ENCODE peak calls at places on chromosomes 7 and 10, in six cellular contexts. Q, N, H, I, J and X are unnamed samples.
A peak's percentile ranks its signal among the peaks of the same experiment; 100 is the strongest.

GRCh38 chr7:87152897-87153641 is 816 bp downstream of the DMTF1 start:
- DNase-seq in Q (peak; percentile 12), I (no peak), H (peak; percentile 66), N (peak; percentile 23), J (peak; percentile 53), X (peak; percentile 63)

GRCh38 chr10:116715839-116716377 is 26.5 kb downstream of the HSPA12A start:
- DNase-seq in J (no peak), N (no peak), I (no peak), Q (no peak), H (no peak), X (no peak)

GRCh38 chr10:48632166-48632565 is 27.3 kb upstream of the ARHGAP22 start:
- DNase-seq in H (no peak), J (no peak), I (no peak), N (no peak), Q (no peak), X (no peak)

GRCh38 chr10:58028597-58029366 is 238.9 kb downstream of the IPMK start:
- DNase-seq in I (no peak), H (no peak), Q (no peak), N (no peak), J (no peak), X (no peak)

GRCh38 chr7:30970594-30971094 is 6.9 kb downstream of the GHRHR start:
- DNase-seq in Q (no peak), H (no peak), I (no peak), J (no peak), N (no peak), X (peak; percentile 7)

GRCh38 chr10:68550747-68551411 is 9.3 kb upstream of the TET1 start:
- DNase-seq in Q (peak; percentile 5), H (peak; percentile 72), I (no peak), N (no peak), J (peak; percentile 26), X (no peak)

GRCh38 chr10:76303682-76304316 is 872.4 kb downstream of the LRMDA start:
- DNase-seq in J (peak; percentile 20), Q (no peak), I (no peak), H (peak; percentile 79), N (peak; percentile 72), X (peak; percentile 75)

GRCh38 chr7:28106316-28106957 is 74.2 kb downstream of the JAZF1 start:
- DNase-seq in Q (no peak), I (no peak), J (no peak), H (no peak), N (peak; percentile 26), X (no peak)

GRCh38 chr7:142535123-142535779 is 214.0 kb upstream of the PRSS1 start:
- DNase-seq in N (peak; percentile 19), Q (peak; percentile 28), I (no peak), H (peak; percentile 77), J (peak; percentile 38), X (no peak)

GRCh38 chr7:131400833-131401593 is 73.3 kb downstream of the MKLN1 start:
- DNase-seq in J (no peak), I (no peak), Q (no peak), H (no peak), N (no peak), X (no peak)

GRCh38 chr10:21517134-21517982 is 8.1 kb downstream of the SKIDA1 start:
- DNase-seq in Q (no peak), I (no peak), J (peak; percentile 55), N (peak; percentile 68), H (peak; percentile 61), X (peak; percentile 80)

GRCh38 chr7:1160665-1161010 is 642 bp upstream of the ZFAND2A start:
- DNase-seq in H (no peak), J (no peak), N (no peak), Q (no peak), I (no peak), X (no peak)

GRCh38 chr10:15419279-15419874 is 48.3 kb upstream of the FAM171A1 start:
- DNase-seq in N (no peak), Q (no peak), J (peak; percentile 6), I (no peak), H (peak; percentile 69), X (peak; percentile 51)

GRCh38 chr7:129664029-129665012 is 52.8 kb downstream of the NRF1 start:
- DNase-seq in Q (no peak), I (no peak), H (no peak), J (no peak), N (no peak), X (no peak)

GRCh38 chr7:35241431-35241830 is 12.5 kb downstream of the TBX20 start:
- DNase-seq in Q (no peak), I (no peak), H (no peak), J (no peak), N (no peak), X (no peak)

GRCh38 chr7:48389977-48390376 is 218.7 kb downstream of the ABCA13 start:
- DNase-seq in I (no peak), N (no peak), Q (no peak), H (no peak), J (no peak), X (no peak)

GRCh38 chr7:117152213-117153007 is 170.4 kb downstream of the WNT2 start:
- DNase-seq in N (no peak), J (no peak), Q (no peak), H (no peak), I (no peak), X (no peak)

GRCh38 chr7:151306374-151306773 is 35.2 kb upstream of the NUB1 start:
- DNase-seq in N (no peak), J (no peak), I (no peak), H (no peak), Q (no peak), X (no peak)

DNA sequence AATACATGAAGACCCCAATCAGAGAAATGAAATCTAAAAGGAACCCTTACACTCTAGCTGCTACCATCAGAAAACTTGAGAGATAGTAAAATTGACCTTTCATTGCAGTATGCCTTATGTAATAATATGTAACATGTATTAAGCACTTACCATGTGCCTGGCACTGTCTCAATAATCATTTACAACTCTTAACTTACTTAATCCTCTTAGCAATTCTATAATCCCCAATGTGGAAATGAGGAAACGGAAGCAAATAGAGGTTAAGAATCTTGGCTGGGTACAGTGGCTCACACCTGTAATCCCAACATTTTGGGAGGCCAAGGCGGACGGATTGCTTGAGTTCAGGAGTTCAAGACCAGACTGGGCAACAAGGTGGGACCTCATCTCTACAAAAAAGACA is 29.8 kb upstream of the FHIP2A start:
- DNase-seq in J (no peak), Q (no peak), N (no peak), H (no peak), I (no peak), X (no peak)
- H3K27ac ChIP-seq in J (no peak overlapping the region), Q (no peak overlapping the region), N (no peak overlapping the region), H (no peak overlapping the region), I (no peak overlapping the region), X (no peak overlapping the region)

GRCh38 chr10:132811891-132812481 is 26.0 kb upstream of the NKX6-2 start:
- DNase-seq in Q (no peak), N (peak; percentile 7), H (no peak), J (no peak), I (no peak), X (peak; percentile 64)
- H3K27ac ChIP-seq in Q (no peak overlapping the region), N (no peak overlapping the region), H (no peak overlapping the region), J (no peak overlapping the region), I (no peak overlapping the region), X (no peak overlapping the region)

GRCh38 chr7:139246494-139246893 is 15.5 kb downstream of the UBN2 start:
- DNase-seq in J (no peak), Q (no peak), H (no peak), I (no peak), N (no peak), X (no peak)

GRCh38 chr7:139246905-139247304 is 15.9 kb downstream of the UBN2 start:
- DNase-seq in H (no peak), Q (no peak), I (no peak), N (no peak), J (no peak), X (no peak)

GRCh38 chr7:139245401-139245800 is 14.4 kb downstream of the UBN2 start:
- DNase-seq in H (no peak), N (no peak), J (no peak), I (no peak), Q (no peak), X (no peak)

GRCh38 chr7:139241258-139241657 is 10.2 kb downstream of the UBN2 start:
- DNase-seq in Q (no peak), J (no peak), H (no peak), I (no peak), N (no peak), X (no peak)

GRCh38 chr7:139242741-139243281 is 11.8 kb downstream of the UBN2 start:
- DNase-seq in J (no peak), Q (no peak), N (no peak), I (no peak), H (no peak), X (no peak)
- H3K27ac ChIP-seq in J (no peak overlapping the region), Q (no peak overlapping the region), N (no peak overlapping the region), I (no peak overlapping the region), H (no peak overlapping the region), X (no peak overlapping the region)

GRCh38 chr7:44286618-44287487 is 38.5 kb downstream of the CAMK2B start:
- DNase-seq in Q (no peak), J (no peak), I (peak; percentile 18), H (peak; percentile 32), N (peak; percentile 13), X (no peak)
- H3K27ac ChIP-seq in Q (no peak overlapping the region), J (peak overlapping the region; percentile 62), I (no peak overlapping the region), H (no peak overlapping the region), N (peak overlapping the region; percentile 54), X (no peak overlapping the region)

DNA sequence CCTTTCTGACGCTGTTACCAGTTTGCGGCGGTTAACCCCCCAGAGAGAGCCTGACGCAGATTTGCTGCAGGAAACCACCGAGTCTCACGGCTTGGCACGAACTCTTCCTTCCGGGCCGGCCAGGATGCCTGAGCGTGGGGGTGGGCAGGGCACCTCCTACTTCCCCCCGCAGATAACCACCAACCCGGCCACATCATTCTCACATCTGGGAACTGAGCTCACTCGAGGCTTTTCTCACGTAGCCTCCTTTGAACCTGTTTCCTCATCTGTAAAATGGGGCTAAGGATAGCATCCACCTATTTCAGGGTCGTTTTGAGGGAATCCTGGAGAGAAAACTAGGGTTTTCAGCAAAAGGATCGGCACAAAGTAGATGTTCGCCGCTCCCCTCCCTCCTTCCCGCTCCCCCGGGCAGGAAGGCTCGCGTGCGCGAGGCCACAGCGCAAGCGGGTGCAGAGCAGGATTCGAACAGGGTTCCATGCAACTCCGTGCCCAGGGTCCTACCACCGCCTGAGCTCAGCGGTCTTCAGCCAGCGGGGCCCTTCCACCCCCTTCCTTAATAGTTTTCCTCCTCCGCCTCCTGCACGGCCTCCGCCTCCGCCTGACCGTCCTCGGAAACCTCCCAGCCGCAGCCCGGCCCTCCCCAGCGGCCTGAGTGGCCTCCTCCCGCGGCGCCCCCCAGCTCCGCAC is 23.7 kb downstream of the DDIT4 start:
- DNase-seq in N (peak; percentile 84), H (peak; percentile 97), Q (peak; percentile 90), J (no peak), I (no peak), X (no peak)
- H3K27ac ChIP-seq in N (peak overlapping the region; percentile 97), H (peak overlapping the region; percentile 89), Q (peak overlapping the region; percentile 98), J (peak overlapping the region; percentile 95), I (peak overlapping the region; percentile 91), X (peak overlapping the region; percentile 93)